ENCODE peak calls at places on chromosomes 11 and 22, in nine cellular contexts. G is activated CD8-positive, alpha-beta T cell treated with anti-CD3 and anti-CD28 coated beads, Interleukin-2, amount 10 ng/mL, durations not matched to agents 7 days and 5 days; B is foreskin fibroblast; Y is HEK293T; Q is LNCaP clone FGC; N is fibroblast of gingiva; O is A549; R is glomerular endothelial cell; I is stimulated activated CD8-positive, alpha-beta memory T cell treated with anti-CD3 and anti-CD28 coated beads, Interleukin-15, amount 100 ng/mL, for 4 hours. P is an unnamed sample.

GRCh38 chr11:110147965-110148709 is 54.9 kb downstream of the ZC3H12C start:
- DNase-seq in O (peak), Y (no peak), I (no peak), N (peak), G (no peak), B (peak), Q (no peak), R (peak), P (no peak)

GRCh38 chr11:12165237-12165875 is 55.0 kb downstream of the MICAL2 start:
- DNase-seq in B (no peak), Q (no peak), N (no peak), G (no peak), R (no peak), O (no peak), Y (no peak), I (no peak), P (no peak)

GRCh38 chr11:64694821-64695365 is 28.1 kb downstream of the NRXN2 start:
- DNase-seq in G (no peak), B (no peak), N (no peak), I (no peak), Y (no peak), R (no peak), Q (no peak), O (no peak), P (no peak)

GRCh38 chr22:45164217-45165123 is 745 bp downstream of the NUP50 start:
- DNase-seq in N (no peak), G (peak), I (peak), R (no peak), O (peak), Q (no peak), Y (peak), B (peak), P (peak)

GRCh38 chr11:10725114-10725906 is 25.7 kb upstream of the CTR9 start:
- DNase-seq in N (no peak), R (no peak), I (no peak), Y (no peak), Q (no peak), B (peak), G (no peak), O (no peak), P (no peak)

GRCh38 chr22:49046546-49047305 is 780.9 kb downstream of the BRD1 start:
- DNase-seq in R (no peak), I (no peak), B (no peak), O (peak), Q (no peak), G (peak), Y (peak), N (no peak), P (peak)

GRCh38 chr22:48835857-48836672 is 991.6 kb downstream of the BRD1 start:
- DNase-seq in B (no peak), Q (no peak), O (no peak), Y (no peak), G (no peak), R (no peak), I (no peak), N (no peak), P (no peak)

GRCh38 chr11:47369676-47370075 is 8.7 kb downstream of the SPI1 start:
- DNase-seq in Y (no peak), R (no peak), B (no peak), Q (no peak), O (no peak), G (no peak), N (no peak), I (no peak), P (no peak)

GRCh38 chr11:115333106-115333505 is 171.1 kb downstream of the CADM1 start:
- DNase-seq in Y (no peak), Q (no peak), O (no peak), B (peak), R (no peak), G (no peak), N (no peak), I (no peak), P (no peak)

GRCh38 chr11:73308003-73308962 is at the start of gene ARHGEF17:
- DNase-seq in R (no peak), G (peak), B (peak), Q (no peak), I (peak), O (peak), N (peak), Y (peak), P (peak)

GRCh38 chr11:111918390-111919256 is at the start of gene C11orf52:
- DNase-seq in N (no peak), Q (peak), G (no peak), R (no peak), O (no peak), B (peak), I (no peak), Y (peak), P (peak)

GRCh38 chr11:59616396-59616982 is 915 bp upstream of the OSBP start:
- DNase-seq in O (no peak), Q (no peak), G (no peak), R (no peak), I (peak), B (no peak), N (no peak), Y (no peak), P (peak)

GRCh38 chr22:17205432-17205831 is 13.8 kb downstream of the ADA2 start:
- DNase-seq in B (no peak), Y (no peak), N (no peak), R (no peak), G (no peak), I (no peak), O (no peak), Q (no peak), P (no peak)

GRCh38 chr22:44755418-44755817 is 3.0 kb downstream of the ARHGAP8 start:
- DNase-seq in B (no peak), G (no peak), O (no peak), I (no peak), R (no peak), Y (no peak), N (no peak), Q (no peak), P (no peak)